ENCODE peak calls at places on chromosomes 16 and 17, in six cellular contexts. D is H9, Z is HepG2, B is fibroblast of lung, W is MM.1S, U is endodermal cell. S is an unnamed sample.

GRCh38 chr16:22191966-22192260 is 14.2 kb upstream of the EEF2K start:
- DNase-seq in D (no peak), Z (peak; percentile 70), B (no peak), W (no peak), U (no peak), S (no peak)

GRCh38 chr17:76535788-76536510 is 1.6 kb downstream of the CYGB start:
- DNase-seq in D (no peak), Z (no peak), B (no peak), W (no peak), U (no peak), S (peak; percentile 64)

GRCh38 chr17:17812211-17813054 is 24.4 kb downstream of the SREBF1 start:
- DNase-seq in D (peak; percentile 94), Z (peak; percentile 52), B (peak; percentile 52), W (peak; percentile 20), U (peak; percentile 98), S (peak; percentile 86)

GRCh38 chr16:72291121-72291520 is 119.2 kb upstream of the PMFBP1 start:
- DNase-seq in D (no peak), Z (no peak), B (peak; percentile 77), W (no peak), U (no peak), S (no peak)

GRCh38 chr17:948284-948852 is 31.2 kb downstream of the NXN start:
- DNase-seq in D (peak; percentile 87), Z (no peak), B (no peak), W (no peak), U (peak; percentile 89), S (peak; percentile 76)

GRCh38 chr17:72657467-72658317 is 434.8 kb downstream of the SLC39A11 start:
- DNase-seq in D (no peak), Z (peak; percentile 41), B (peak; percentile 40), W (no peak), U (peak; percentile 70), S (no peak)

GRCh38 chr16:48049832-48050231 is 106.0 kb downstream of the ABCC12 start:
- DNase-seq in D (no peak), Z (no peak), B (no peak), W (no peak), U (no peak), S (no peak)

GRCh38 chr16:56686758-56687157 is 4.5 kb downstream of the MT1X start:
- DNase-seq in D (no peak), Z (no peak), B (no peak), W (no peak), U (no peak), S (no peak)

GRCh38 chr16:30523768-30524574 is 2.4 kb downstream of the ZNF768 start:
- DNase-seq in D (no peak), Z (no peak), B (no peak), W (no peak), U (no peak), S (peak; percentile 73)

GRCh38 chr17:61002316-61002736 is 324.7 kb downstream of the BCAS3 start:
- DNase-seq in D (no peak), Z (peak; percentile 41), B (peak; percentile 55), W (peak; percentile 42), U (no peak), S (no peak)

GRCh38 chr17:57946798-57947358 is 8.3 kb downstream of the CUEDC1 start:
- DNase-seq in D (no peak), Z (peak; percentile 80), B (peak; percentile 71), W (peak; percentile 93), U (no peak), S (peak; percentile 72)

GRCh38 chr17:79732804-79733691 is 2.3 kb downstream of the ENPP7 start:
- DNase-seq in D (no peak), Z (peak; percentile 54), B (no peak), W (peak; percentile 43), U (no peak), S (no peak)

GRCh38 chr17:56602292-56603130 is 9.0 kb downstream of the NOG start:
- DNase-seq in D (no peak), Z (no peak), B (no peak), W (no peak), U (no peak), S (no peak)

GRCh38 chr16:10265770-10266615 is 83.8 kb upstream of the GRIN2A start:
- DNase-seq in D (no peak), Z (peak; percentile 99), B (no peak), W (no peak), U (no peak), S (no peak)

GRCh38 chr17:30961213-30962188 is 9.3 kb upstream of the RNF135 start:
- DNase-seq in D (no peak), Z (no peak), B (peak; percentile 34), W (peak; percentile 75), U (peak; percentile 49), S (no peak)

GRCh38 chr17:67260051-67260987 is 15.3 kb upstream of the HELZ start:
- DNase-seq in D (peak; percentile 14), Z (peak; percentile 77), B (peak; percentile 20), W (peak; percentile 78), U (no peak), S (no peak)

GRCh38 chr16:50531359-50531758 is 16.8 kb upstream of the NKD1 start:
- DNase-seq in D (peak; percentile 5), Z (no peak), B (no peak), W (no peak), U (peak; percentile 20), S (no peak)

GRCh38 chr17:80624864-80625263 is 80.2 kb downstream of the RPTOR start:
- DNase-seq in D (no peak), Z (no peak), B (no peak), W (no peak), U (peak; percentile 56), S (no peak)

GRCh38 chr17:78359936-78360370 is at the start of gene SOCS3:
- DNase-seq in D (peak; percentile 96), Z (peak; percentile 86), B (peak; percentile 95), W (peak; percentile 84), U (peak; percentile 99), S (peak; percentile 100)

GRCh38 chr16:77807-78443 is at the start of gene MPG:
- DNase-seq in D (peak; percentile 79), Z (peak; percentile 60), B (peak; percentile 69), W (peak; percentile 79), U (peak; percentile 93), S (peak; percentile 96)

GRCh38 chr16:4371481-4372314 is at the start of gene VASN:
- DNase-seq in D (peak; percentile 79), Z (peak; percentile 59), B (peak; percentile 69), W (no peak), U (peak; percentile 92), S (peak; percentile 96)
- H3K9ac ChIP-seq in D (no peak within 1 kb of the TSS), Z (peak within 1 kb of the TSS; percentile 78), B (peak within 1 kb of the TSS; percentile 82), W (no peak within 1 kb of the TSS), U (peak within 1 kb of the TSS; percentile 64), S (peak within 1 kb of the TSS; percentile 85)

GRCh38 chr16:23497543-23497868 is 12.8 kb downstream of the GGA2 start:
- DNase-seq in D (no peak), Z (no peak), B (no peak), W (no peak), U (no peak), S (no peak)
- TF ChIP-seq CTCF in D (no peak), Z (no peak), B (no peak), W (no peak), U (no peak), S (no peak)

GRCh38 chr16:88285514-88285822 is 97.3 kb upstream of the ZNF469 start:
- DNase-seq in D (no peak), Z (no peak), B (no peak), W (no peak), U (no peak), S (peak; percentile 63)

GRCh38 chr16:88282221-88283041 is 100.3 kb upstream of the ZNF469 start:
- DNase-seq in D (no peak), Z (no peak), B (no peak), W (no peak), U (no peak), S (peak; percentile 35)

GRCh38 chr16:88284626-88285513 is 97.9 kb upstream of the ZNF469 start:
- DNase-seq in D (no peak), Z (no peak), B (no peak), W (no peak), U (no peak), S (peak; percentile 43)

GRCh38 chr16:88283596-88283995 is 99.2 kb upstream of the ZNF469 start:
- DNase-seq in D (no peak), Z (no peak), B (no peak), W (no peak), U (no peak), S (peak; percentile 26)

DNA sequence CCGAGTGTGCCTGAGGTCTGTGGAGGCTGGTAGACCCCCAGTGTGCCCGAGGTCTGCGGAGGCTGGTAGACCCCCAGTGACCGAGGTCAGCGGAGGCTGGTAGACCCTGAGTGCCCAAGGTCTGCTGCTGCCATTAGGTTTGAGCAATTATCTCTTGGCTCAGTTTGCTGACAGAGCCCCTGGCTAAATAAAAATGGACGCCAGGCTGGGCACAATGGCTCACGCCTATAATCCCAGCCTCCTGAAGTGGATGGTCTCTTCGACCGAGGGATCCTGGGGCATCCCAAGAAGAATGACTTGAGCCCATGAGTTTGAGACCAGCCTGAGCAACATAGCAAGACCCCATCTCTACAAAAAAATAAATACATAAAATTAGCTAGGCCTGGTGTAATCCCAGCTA is 98.7 kb upstream of the ZNF469 start:
- DNase-seq in D (no peak), Z (no peak), B (no peak), W (no peak), U (no peak), S (peak; percentile 34)
- H3K9me3 ChIP-seq in D (peaks cover 31% of the 10 kb centered on the region), Z (peaks cover 36% of the 10 kb centered on the region), B (peaks cover 2% of the 10 kb centered on the region), W (no peaks in the 10 kb centered on the region), U (peaks cover 48% of the 10 kb centered on the region), S (peaks cover 2% of the 10 kb centered on the region)

GRCh38 chr17:36486204-36487194 is at the start of gene ZNHIT3:
- DNase-seq in D (peak; percentile 96), Z (peak; percentile 89), B (peak; percentile 95), W (peak; percentile 96), U (peak; percentile 98), S (peak; percentile 95)

GRCh38 chr17:36485027-36485426 is 1.5 kb upstream of the ZNHIT3 start:
- DNase-seq in D (no peak), Z (no peak), B (no peak), W (no peak), U (no peak), S (no peak)

GRCh38 chr17:36481829-36482228 is 4.7 kb upstream of the ZNHIT3 start:
- DNase-seq in D (no peak), Z (no peak), B (no peak), W (no peak), U (no peak), S (no peak)

GRCh38 chr17:36485805-36486203 is 677 bp upstream of the ZNHIT3 start:
- DNase-seq in D (no peak), Z (no peak), B (no peak), W (no peak), U (peak; percentile 78), S (no peak)

DNA sequence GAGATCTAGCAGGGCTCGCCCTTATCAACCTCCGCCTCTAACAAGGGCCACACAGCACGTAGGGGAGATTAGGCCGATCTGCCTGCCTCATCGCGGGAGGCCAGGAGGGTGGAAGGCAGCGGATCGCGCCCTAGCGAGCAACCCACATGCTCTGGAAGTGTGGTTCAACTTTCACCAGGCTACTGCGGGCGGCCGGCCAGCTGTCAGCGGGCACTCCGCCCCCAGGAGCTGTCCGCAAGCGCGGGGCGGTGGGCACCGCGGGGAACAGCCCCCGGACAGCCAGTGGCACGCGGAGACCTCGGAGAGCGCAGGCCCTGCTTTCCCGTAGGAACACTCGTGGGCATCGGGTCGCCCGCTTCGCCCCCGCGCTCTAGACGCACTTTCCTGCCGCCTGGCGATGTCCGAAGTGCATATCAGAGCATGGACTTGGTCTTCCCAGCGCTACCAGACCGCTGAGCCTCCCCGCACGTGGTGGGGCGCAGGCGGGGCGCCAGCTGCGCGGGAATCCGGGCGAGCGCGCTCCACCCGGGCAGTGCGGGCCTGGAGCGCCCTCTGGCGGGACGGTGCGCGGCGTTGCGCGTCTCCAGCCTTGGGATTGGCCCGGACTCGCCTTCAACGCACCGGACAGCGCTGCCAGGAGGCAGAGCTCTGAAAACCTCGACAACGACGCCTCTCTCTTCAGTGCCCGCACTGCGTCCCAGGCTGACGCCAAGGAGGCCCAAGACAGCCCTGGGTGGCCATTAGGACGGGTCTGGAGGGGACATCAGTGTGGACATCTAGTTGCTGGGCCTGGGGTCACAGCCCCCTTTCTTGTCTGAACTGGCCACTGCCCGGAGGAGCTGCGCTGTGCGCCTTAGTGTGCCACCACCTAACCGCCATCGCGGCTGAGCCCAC is 3.6 kb upstream of the ZNHIT3 start:
- DNase-seq in D (peak; percentile 96), Z (peak; percentile 54), B (peak; percentile 64), W (peak; percentile 63), U (peak; percentile 98), S (peak; percentile 92)
- H3K9ac ChIP-seq in D (no peak overlapping the region), Z (peak overlapping the region; percentile 34), B (no peak overlapping the region), W (no peak overlapping the region), U (no peak overlapping the region), S (peak overlapping the region; percentile 16)